ENCODE peak calls at places on chromosome 9, in five cellular contexts. J, R, N, E and F are unnamed samples.

GRCh38 chr9:69188975-69189374 is 14.9 kb downstream of the TJP2 start:
- DNase-seq in R (no peak), E (no peak), J (no peak), N (no peak), F (no peak)

GRCh38 chr9:115143689-115144088 is 25.7 kb upstream of the TNC start:
- DNase-seq in E (no peak), J (no peak), N (no peak), R (no peak), F (no peak)

GRCh38 chr9:84697494-84698114 is 28.1 kb downstream of the NTRK2 start:
- DNase-seq in J (peak; percentile 78), E (peak; percentile 67), N (no peak), R (peak; percentile 77), F (peak; percentile 53)

GRCh38 chr9:35380016-35380415 is 109.9 kb upstream of the RUSC2 start:
- DNase-seq in R (no peak), J (no peak), E (no peak), N (no peak), F (no peak)

GRCh38 chr9:83707518-83707767 is 315 bp downstream of the UBQLN1 start:
- DNase-seq in R (peak; percentile 91), N (no peak), J (no peak), E (peak; percentile 75), F (no peak)

GRCh38 chr9:124328285-124328684 is 70.5 kb downstream of the NEK6 start:
- DNase-seq in N (no peak), J (no peak), E (no peak), R (no peak), F (no peak)

GRCh38 chr9:108273988-108274387 is 581.8 kb downstream of the ACTL7B start:
- DNase-seq in E (no peak), J (no peak), R (no peak), N (no peak), F (no peak)

GRCh38 chr9:116279230-116279629 is 125.6 kb downstream of the PAPPA start:
- DNase-seq in J (no peak), E (no peak), N (no peak), R (no peak), F (no peak)

GRCh38 chr9:137506702-137507171 is 43.5 kb downstream of the PNPLA7 start:
- DNase-seq in E (no peak), J (peak; percentile 56), R (no peak), N (peak; percentile 56), F (no peak)

GRCh38 chr9:91274950-91275349 is 86.8 kb downstream of the AUH start:
- DNase-seq in J (no peak), R (no peak), N (no peak), E (no peak), F (no peak)

GRCh38 chr9:107170801-107171200 is 112.3 kb upstream of the RAD23B start:
- DNase-seq in N (no peak), E (no peak), J (no peak), R (no peak), F (no peak)

GRCh38 chr9:108039491-108039890 is 549.9 kb upstream of the KLF4 start:
- DNase-seq in N (no peak), E (no peak), J (no peak), R (no peak), F (no peak)

GRCh38 chr9:134372621-134373267 is 46.5 kb downstream of the RXRA start:
- DNase-seq in J (peak; percentile 94), N (peak; percentile 87), R (no peak), E (no peak), F (no peak)

GRCh38 chr9:128360826-128361225 is 10.3 kb upstream of the URM1 start:
- DNase-seq in N (no peak), E (no peak), J (no peak), R (no peak), F (no peak)

GRCh38 chr9:128358861-128359260 is 12.3 kb upstream of the URM1 start:
- DNase-seq in E (no peak), N (no peak), J (no peak), R (no peak), F (no peak)

GRCh38 chr9:128361296-128361980 is 9.7 kb upstream of the URM1 start:
- DNase-seq in J (no peak), N (no peak), R (no peak), E (no peak), F (no peak)

GRCh38 chr9:128362774-128363173 is 8.4 kb upstream of the URM1 start:
- DNase-seq in J (no peak), R (no peak), E (no peak), N (no peak), F (no peak)

DNA sequence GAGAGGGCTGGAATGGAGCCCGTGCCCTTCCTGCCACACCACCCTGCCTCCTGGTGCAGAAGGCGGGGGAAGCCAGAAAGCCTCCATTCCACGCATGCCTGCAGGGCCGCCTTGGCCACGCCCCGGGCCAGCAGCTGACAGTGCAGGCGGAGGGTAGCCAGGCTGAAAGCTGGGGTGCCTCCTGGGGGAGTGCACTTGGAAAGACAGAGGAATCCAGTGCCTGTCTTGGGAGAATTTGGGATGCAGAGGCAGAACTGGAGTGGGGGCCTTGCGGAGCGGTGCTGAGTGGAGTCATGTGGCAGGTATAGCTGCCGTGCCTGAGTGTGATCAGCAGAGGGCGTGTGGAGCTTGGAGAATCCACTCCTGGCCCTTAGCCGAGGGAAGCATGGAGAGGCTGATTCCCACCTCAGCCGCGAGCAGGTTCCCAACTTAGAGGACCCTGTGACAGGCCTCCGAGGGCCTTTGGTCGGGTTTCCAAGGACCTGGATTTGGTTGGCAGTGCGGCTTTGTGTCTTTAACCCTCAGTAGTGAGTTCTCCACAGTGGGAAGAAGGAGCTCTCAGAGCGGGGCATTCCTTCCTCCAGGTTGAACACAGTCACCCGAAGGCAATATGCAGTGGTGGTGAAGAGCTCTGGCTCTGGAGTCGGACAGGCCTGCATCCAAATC is 9.1 kb upstream of the URM1 start:
- DNase-seq in J (peak; percentile 90), R (peak; percentile 89), N (peak; percentile 93), E (peak; percentile 88), F (peak; percentile 87)
- TF ChIP-seq POLR2A in J (no peak), R (no peak), N (no peak), E (no peak), F (peak; percentile 8)

GRCh38 chr9:93436218-93436617 is 15.3 kb upstream of the FAM120A start:
- DNase-seq in E (no peak), J (no peak), R (no peak), N (no peak), F (no peak)

GRCh38 chr9:93432964-93433363 is 18.5 kb upstream of the FAM120A start:
- DNase-seq in E (no peak), R (no peak), J (no peak), N (no peak), F (no peak)

GRCh38 chr9:93431498-93432105 is 19.9 kb upstream of the FAM120A start:
- DNase-seq in J (no peak), E (no peak), N (no peak), R (no peak), F (no peak)

GRCh38 chr9:93435386-93435785 is 16.1 kb upstream of the FAM120A start:
- DNase-seq in R (no peak), N (no peak), E (no peak), J (no peak), F (no peak)

DNA sequence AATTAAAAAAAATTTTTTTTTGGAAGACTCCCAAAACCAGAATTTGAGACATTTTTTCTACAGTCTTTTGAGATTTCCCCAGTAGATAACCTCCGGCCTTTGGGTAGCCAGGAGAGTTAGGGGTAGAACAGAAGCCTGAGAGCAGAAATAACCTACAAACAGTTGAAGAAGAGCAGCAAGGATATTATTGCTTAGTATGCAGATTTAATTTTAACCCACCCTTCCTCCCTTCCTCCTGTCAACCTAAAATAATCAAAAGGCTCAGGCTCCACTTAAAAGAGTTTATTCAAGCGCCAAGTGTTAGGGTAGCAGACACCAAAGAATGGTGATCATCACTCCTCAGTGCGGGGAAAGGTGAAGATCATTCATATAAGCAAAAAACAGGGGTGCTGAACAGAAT is 17.4 kb upstream of the FAM120A start:
- DNase-seq in J (no peak), N (no peak), R (no peak), E (no peak), F (no peak)
- TF ChIP-seq POLR2AphosphoS5 in J (no peak), N (no peak), R (no peak), E (no peak), F (no peak)

GRCh38 chr9:109629615-109630014 is 131.5 kb upstream of the PTPN3 start:
- DNase-seq in N (no peak), J (no peak), R (no peak), E (no peak), F (no peak)

GRCh38 chr9:109627042-109627441 is 128.9 kb upstream of the PTPN3 start:
- DNase-seq in J (no peak), N (no peak), R (no peak), E (no peak), F (no peak)

DNA sequence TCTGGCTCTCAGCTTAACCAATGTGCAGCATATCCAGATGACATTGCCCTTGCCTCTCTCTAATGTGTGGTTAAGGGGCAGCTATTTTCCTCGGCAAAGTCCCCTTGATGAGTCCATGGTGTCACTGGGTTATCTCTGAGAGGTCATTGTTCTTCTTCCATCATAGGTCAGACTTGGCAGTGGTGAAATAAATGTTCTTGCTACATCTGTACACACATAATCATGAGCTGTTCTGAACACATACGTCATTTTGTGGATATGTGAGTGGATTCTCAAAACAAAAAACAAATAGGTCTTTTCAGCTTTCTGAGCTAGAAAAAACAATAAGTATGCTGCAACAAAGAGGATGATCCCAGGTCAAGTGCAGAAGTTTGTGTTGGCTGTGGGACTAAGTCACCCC is 134.7 kb upstream of the PTPN3 start:
- DNase-seq in J (no peak), N (no peak), R (no peak), E (no peak), F (no peak)
- H3K27me3 ChIP-seq in J (peaks cover 6% of the 10 kb centered on the region), N (no peaks in the 10 kb centered on the region), R (peaks cover 11% of the 10 kb centered on the region), E (no peaks in the 10 kb centered on the region), F (no peaks in the 10 kb centered on the region)

GRCh38 chr9:37903831-37904646 is at the start of gene SLC25A51:
- DNase-seq in E (peak; percentile 94), J (peak; percentile 98), N (peak; percentile 97), R (peak; percentile 96), F (peak; percentile 90)
- TF ChIP-seq POLR2A in E (no peak), J (peak; percentile 2), N (peak; percentile 9), R (no peak), F (peak; percentile 62)

DNA sequence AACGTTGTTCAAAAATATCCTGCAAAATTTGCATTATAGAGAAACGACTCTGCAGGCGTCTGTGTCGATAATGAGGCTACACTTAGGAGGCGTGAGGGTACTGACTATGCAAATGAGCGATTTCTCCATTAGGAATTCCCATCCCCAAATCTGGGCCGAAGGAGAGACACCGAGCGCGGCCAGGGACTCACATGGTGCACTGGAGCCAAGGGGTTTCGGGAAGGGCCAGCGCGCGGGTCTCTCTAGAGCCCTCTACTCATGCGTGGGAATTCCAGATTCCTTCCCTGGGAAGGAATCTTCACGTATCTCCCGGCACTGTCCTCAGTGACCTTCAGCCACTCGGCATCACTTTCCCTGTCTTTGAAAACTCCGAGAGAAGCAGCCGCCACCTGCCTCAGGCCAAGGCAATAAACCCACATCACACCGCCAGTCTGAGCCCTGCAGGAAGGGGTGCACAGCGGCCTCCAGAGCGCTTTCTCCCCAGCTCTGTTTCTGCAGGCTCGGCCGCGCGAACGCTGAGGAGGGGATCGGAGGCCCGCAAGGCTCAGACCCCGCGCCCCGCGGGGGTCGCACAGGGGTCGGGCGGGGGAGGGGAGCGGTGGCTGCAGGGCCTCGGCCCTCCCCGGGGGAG is 653 bp upstream of the DENND4C start:
- DNase-seq in R (peak; percentile 83), J (peak; percentile 94), E (no peak), N (peak; percentile 83), F (no peak)
- TF ChIP-seq POLR2AphosphoS5 in R (no peak), J (no peak), E (no peak), N (no peak), F (no peak)